ENCODE peak calls at places on chromosomes 7 and 10, in ten cellular contexts. H, Q, E, M, P, L, K, Y, O and A are unnamed samples.

GRCh38 chr10:63268798-63269503 is 135.8 kb downstream of the NRBF2 start:
- DNase-seq in E (peak), P (peak), H (peak), M (peak), Y (peak), K (peak), Q (peak), L (peak), O (peak), A (peak)

GRCh38 chr10:61943699-61944444 is 42.4 kb downstream of the ARID5B start:
- DNase-seq in K (no peak), E (peak), Q (peak), Y (no peak), P (peak), O (peak), M (peak), H (no peak), L (no peak), A (no peak)

GRCh38 chr10:102376901-102377300 is 18.6 kb upstream of the NFKB2 start:
- DNase-seq in P (no peak), L (no peak), E (no peak), Q (no peak), H (no peak), K (no peak), O (no peak), M (no peak), Y (no peak), A (no peak)

GRCh38 chr7:107502797-107503196 is 32.9 kb downstream of the GPR22 start:
- DNase-seq in L (no peak), M (no peak), K (no peak), P (no peak), O (no peak), Y (no peak), E (no peak), H (no peak), Q (no peak), A (no peak)

GRCh38 chr7:133675510-133676218 is 422.8 kb downstream of the EXOC4 start:
- DNase-seq in K (no peak), Q (no peak), P (no peak), M (no peak), O (no peak), L (no peak), Y (no peak), E (no peak), H (no peak), A (no peak)

GRCh38 chr7:47327698-47328391 is 254.1 kb downstream of the TNS3 start:
- DNase-seq in Q (no peak), O (peak), P (no peak), L (peak), M (peak), K (no peak), E (peak), Y (peak), H (no peak), A (no peak)

GRCh38 chr10:44589181-44589884 is 204.4 kb upstream of the CXCL12 start:
- DNase-seq in K (no peak), E (no peak), M (no peak), H (no peak), O (no peak), L (no peak), Y (no peak), Q (no peak), P (no peak), A (no peak)

GRCh38 chr10:21230219-21230618 is 295.3 kb downstream of the SKIDA1 start:
- DNase-seq in O (no peak), Q (no peak), E (no peak), K (no peak), P (no peak), H (no peak), L (no peak), Y (no peak), M (no peak), A (no peak)

GRCh38 chr7:44796034-44796503 is 412 bp upstream of the PPIA start:
- DNase-seq in M (no peak), Y (no peak), K (no peak), H (no peak), L (no peak), Q (no peak), E (peak), O (peak), P (no peak), A (no peak)

GRCh38 chr7:118844748-118845147 is 620.2 kb downstream of the ANKRD7 start:
- DNase-seq in H (no peak), M (no peak), Q (no peak), O (no peak), P (no peak), K (no peak), L (no peak), E (no peak), Y (no peak), A (no peak)

GRCh38 chr7:47609803-47610452 is 28.0 kb upstream of the TNS3 start:
- DNase-seq in M (peak), Q (no peak), L (peak), E (peak), O (peak), P (no peak), K (no peak), Y (no peak), H (no peak), A (no peak)

GRCh38 chr10:79444243-79445119 is 943 bp downstream of the ZCCHC24 start:
- DNase-seq in O (peak), Y (peak), P (peak), H (peak), E (peak), Q (peak), M (no peak), L (peak), K (peak), A (peak)

GRCh38 chr10:132580617-132581016 is 43.0 kb downstream of the INPP5A start:
- DNase-seq in M (no peak), H (no peak), O (no peak), Y (no peak), P (no peak), Q (no peak), E (no peak), L (no peak), K (no peak), A (no peak)